ENCODE peak calls at places on chromosomes 13 and 19, in nine cellular contexts. J, M, P, U, D, O, H, V and Y are unnamed samples.

GRCh38 chr13:40786568-40786996 is 2.8 kb upstream of the SLC25A15 start:
- DNase-seq in V (no peak), M (no peak), D (no peak), O (peak), P (no peak), H (no peak), J (no peak), U (no peak), Y (no peak)

GRCh38 chr19:39030854-39031367 is 1.4 kb downstream of the FBXO27 start:
- DNase-seq in D (no peak), H (no peak), M (no peak), U (no peak), P (no peak), V (no peak), O (no peak), J (no peak), Y (no peak)

GRCh38 chr13:28820099-28821051 is at the start of gene MTUS2:
- DNase-seq in D (peak), V (peak), P (no peak), H (peak), O (peak), J (peak), M (no peak), U (no peak), Y (no peak)

GRCh38 chr13:95535243-95535642 is 17.3 kb upstream of the CLDN10 start:
- DNase-seq in U (no peak), P (peak), J (no peak), D (no peak), V (no peak), M (no peak), H (no peak), O (peak), Y (no peak)

GRCh38 chr13:43698743-43699142 is 88.0 kb downstream of the ENOX1 start:
- DNase-seq in H (no peak), V (no peak), J (no peak), P (peak), O (no peak), M (no peak), U (no peak), D (no peak), Y (no peak)

GRCh38 chr19:39341122-39341719 is 1.0 kb upstream of the SAMD4B start:
- DNase-seq in U (no peak), H (no peak), J (peak), O (no peak), V (peak), M (peak), P (no peak), D (peak), Y (no peak)

GRCh38 chr13:58165617-58166016 is 534.1 kb downstream of the PCDH17 start:
- DNase-seq in P (no peak), J (peak), U (no peak), M (no peak), H (peak), O (no peak), V (no peak), D (no peak), Y (no peak)

GRCh38 chr13:50459046-50459445 is 384.4 kb downstream of the DLEU7 start:
- DNase-seq in H (no peak), O (no peak), D (no peak), U (no peak), J (no peak), M (no peak), P (no peak), V (no peak), Y (no peak)

GRCh38 chr19:35265126-35265995 is 3.4 kb upstream of the USF2 start:
- DNase-seq in P (no peak), M (no peak), J (no peak), V (no peak), D (no peak), H (no peak), O (no peak), U (no peak), Y (peak)

GRCh38 chr13:113084094-113084942 is 21.3 kb upstream of the F7 start:
- DNase-seq in M (no peak), J (no peak), V (no peak), U (no peak), D (no peak), O (no peak), P (no peak), H (no peak), Y (no peak)

GRCh38 chr19:39413269-39413902 is 917 bp downstream of the PLEKHG2 start:
- DNase-seq in V (peak), D (no peak), P (no peak), O (peak), J (peak), U (peak), M (no peak), H (peak), Y (peak)

GRCh38 chr13:99403458-99403971 is 96.3 kb upstream of the GPR183 start:
- DNase-seq in H (no peak), M (no peak), D (no peak), P (no peak), J (no peak), O (no peak), V (no peak), U (no peak), Y (no peak)

GRCh38 chr19:7863157-7863970 is 10.8 kb downstream of the PRR36 start:
- DNase-seq in O (no peak), D (no peak), M (no peak), U (no peak), V (peak), P (no peak), J (no peak), H (no peak), Y (no peak)

GRCh38 chr19:9818734-9819589 is at the start of gene FBXL12:
- DNase-seq in O (peak), P (peak), H (peak), M (peak), J (peak), D (peak), V (peak), U (peak), Y (peak)

GRCh38 chr19:19366691-19367396 is 38.6 kb upstream of the GATAD2A start:
- DNase-seq in J (peak), P (peak), H (peak), M (peak), U (peak), O (peak), V (peak), D (peak), Y (peak)

GRCh38 chr13:52738719-52739467 is 727 bp downstream of the CNMD start:
- DNase-seq in M (no peak), H (no peak), P (no peak), J (no peak), V (peak), D (peak), O (peak), U (peak), Y (no peak)

GRCh38 chr19:18488838-18489626 is 32.8 kb downstream of the ELL start:
- DNase-seq in H (peak), V (peak), J (peak), O (no peak), D (no peak), P (no peak), U (no peak), M (no peak), Y (peak)

GRCh38 chr13:102799544-102800144 is 725 bp downstream of the BIVM start:
- DNase-seq in P (no peak), V (peak), M (no peak), D (peak), H (no peak), J (peak), O (peak), U (no peak), Y (no peak)

GRCh38 chr13:26539738-26540292 is 17.7 kb upstream of the WASF3 start:
- DNase-seq in M (no peak), V (no peak), O (no peak), D (no peak), H (no peak), J (peak), U (no peak), P (no peak), Y (no peak)

GRCh38 chr13:36866232-36866631 is 47.2 kb downstream of the RFXAP start:
- DNase-seq in P (no peak), D (no peak), J (no peak), O (no peak), H (no peak), U (no peak), M (no peak), V (no peak), Y (no peak)

GRCh38 chr19:29836409-29836825 is 24.6 kb downstream of the CCNE1 start:
- DNase-seq in O (peak), D (no peak), M (no peak), U (no peak), H (no peak), V (no peak), P (no peak), J (no peak), Y (no peak)

GRCh38 chr19:55312621-55313117 is 12.5 kb downstream of the TMEM150B start:
- DNase-seq in H (no peak), J (no peak), D (no peak), V (no peak), P (no peak), U (no peak), O (no peak), M (no peak), Y (no peak)

GRCh38 chr19:49216076-49216475 is 58.5 kb downstream of the TRPM4 start:
- DNase-seq in H (no peak), J (no peak), U (peak), O (no peak), M (no peak), D (no peak), V (no peak), P (no peak), Y (no peak)

GRCh38 chr19:31255863-31256600 is 93.2 kb downstream of the TSHZ3 start:
- DNase-seq in O (no peak), D (no peak), H (no peak), M (no peak), P (no peak), U (no peak), J (peak), V (no peak), Y (peak)

GRCh38 chr13:21175656-21176194 is 627 bp downstream of the SKA3 start:
- DNase-seq in J (peak), V (no peak), O (no peak), U (peak), P (peak), H (no peak), D (no peak), M (peak), Y (no peak)

GRCh38 chr13:47110833-47111240 is 214.0 kb upstream of the HTR2A start:
- DNase-seq in D (no peak), H (no peak), U (no peak), O (no peak), M (no peak), P (no peak), V (no peak), J (no peak), Y (no peak)

GRCh38 chr19:16814526-16815100 is 14.6 kb upstream of the SIN3B start:
- DNase-seq in U (no peak), J (no peak), P (no peak), V (no peak), O (no peak), D (no peak), H (no peak), M (no peak), Y (peak)

GRCh38 chr13:51797664-51798488 is 6.1 kb downstream of the DHRS12 start:
- DNase-seq in D (peak), H (peak), V (peak), O (peak), M (peak), J (peak), U (peak), P (no peak), Y (peak)

GRCh38 chr19:43561144-43561970 is 14.0 kb downstream of the XRCC1 start:
- DNase-seq in P (no peak), H (no peak), U (no peak), D (no peak), J (no peak), O (no peak), M (no peak), V (no peak), Y (no peak)

GRCh38 chr19:9538183-9539058 is at the start of gene ZNF426:
- DNase-seq in U (peak), J (peak), M (peak), O (peak), V (peak), D (peak), H (peak), P (peak), Y (peak)